ENCODE peak calls at places on chromosomes 1 and 21, in six cellular contexts. One of them, this sample, is unnamed. For H3K4me1, the result is how much of the 10 kb centered on the place peaks cover.

GRCh38 chr1:7255303-7256058 is 470.2 kb downstream of the CAMTA1 start:
- DNase-seq in CD8-positive, alpha-beta memory T cell: no peak
- DNase-seq in fibroblast of lung: peak
- DNase-seq in upper lobe of right lung: no peak
- DNase-seq in HAP-1: no peak
- DNase-seq in uterus: no peak
- DNase-seq in this sample: no peak

GRCh38 chr1:109761227-109762038 is 2.3 kb downstream of the EPS8L3 start:
- DNase-seq in CD8-positive, alpha-beta memory T cell: peak
- DNase-seq in fibroblast of lung: no peak
- DNase-seq in upper lobe of right lung: peak
- DNase-seq in HAP-1: no peak
- DNase-seq in uterus: peak
- DNase-seq in this sample: no peak

GRCh38 chr1:97806996-97807395 is 113.8 kb downstream of the DPYD start:
- DNase-seq in CD8-positive, alpha-beta memory T cell: no peak
- DNase-seq in fibroblast of lung: no peak
- DNase-seq in upper lobe of right lung: no peak
- DNase-seq in HAP-1: no peak
- DNase-seq in uterus: no peak
- DNase-seq in this sample: no peak

GRCh38 chr1:26822737-26823395 is 3.6 kb upstream of the ZDHHC18 start:
- DNase-seq in CD8-positive, alpha-beta memory T cell: no peak
- DNase-seq in fibroblast of lung: no peak
- DNase-seq in upper lobe of right lung: peak
- DNase-seq in HAP-1: no peak
- DNase-seq in uterus: no peak
- DNase-seq in this sample: no peak

GRCh38 chr1:228369608-228370438 is 36.8 kb downstream of the TRIM11 start:
- DNase-seq in CD8-positive, alpha-beta memory T cell: no peak
- DNase-seq in fibroblast of lung: no peak
- DNase-seq in upper lobe of right lung: peak
- DNase-seq in HAP-1: no peak
- DNase-seq in uterus: no peak
- DNase-seq in this sample: peak

GRCh38 chr1:36913523-36914060 is 120.7 kb downstream of the GRIK3 start:
- DNase-seq in CD8-positive, alpha-beta memory T cell: no peak
- DNase-seq in fibroblast of lung: no peak
- DNase-seq in upper lobe of right lung: no peak
- DNase-seq in HAP-1: no peak
- DNase-seq in uterus: no peak
- DNase-seq in this sample: no peak

GRCh38 chr1:27488523-27489138 is 1.3 kb downstream of the WASF2 start:
- DNase-seq in CD8-positive, alpha-beta memory T cell: no peak
- DNase-seq in fibroblast of lung: peak
- DNase-seq in upper lobe of right lung: no peak
- DNase-seq in HAP-1: peak
- DNase-seq in uterus: no peak
- DNase-seq in this sample: no peak

GRCh38 chr1:38685373-38685772 is 174.2 kb downstream of the RRAGC start:
- DNase-seq in CD8-positive, alpha-beta memory T cell: no peak
- DNase-seq in fibroblast of lung: no peak
- DNase-seq in upper lobe of right lung: no peak
- DNase-seq in HAP-1: no peak
- DNase-seq in uterus: no peak
- DNase-seq in this sample: no peak

GRCh38 chr1:84619383-84620093 is 45.3 kb upstream of the CTBS start:
- DNase-seq in CD8-positive, alpha-beta memory T cell: no peak
- DNase-seq in fibroblast of lung: peak
- DNase-seq in upper lobe of right lung: no peak
- DNase-seq in HAP-1: no peak
- DNase-seq in uterus: peak
- DNase-seq in this sample: no peak

GRCh38 chr1:89996415-89997110 is 1.7 kb downstream of the ZNF326 start:
- DNase-seq in CD8-positive, alpha-beta memory T cell: no peak
- DNase-seq in fibroblast of lung: no peak
- DNase-seq in upper lobe of right lung: no peak
- DNase-seq in HAP-1: no peak
- DNase-seq in uterus: no peak
- DNase-seq in this sample: no peak

GRCh38 chr1:98210064-98210463 is 289.2 kb upstream of the DPYD start:
- DNase-seq in CD8-positive, alpha-beta memory T cell: no peak
- DNase-seq in fibroblast of lung: peak
- DNase-seq in upper lobe of right lung: no peak
- DNase-seq in HAP-1: peak
- DNase-seq in uterus: no peak
- DNase-seq in this sample: no peak

GRCh38 chr1:198449281-198449680 is 91.2 kb downstream of the ATP6V1G3 start:
- DNase-seq in CD8-positive, alpha-beta memory T cell: no peak
- DNase-seq in fibroblast of lung: peak
- DNase-seq in upper lobe of right lung: no peak
- DNase-seq in HAP-1: no peak
- DNase-seq in uterus: no peak
- DNase-seq in this sample: no peak

GRCh38 chr1:203340112-203340804 is 10.7 kb downstream of the FMOD start:
- DNase-seq in CD8-positive, alpha-beta memory T cell: peak
- DNase-seq in fibroblast of lung: peak
- DNase-seq in upper lobe of right lung: peak
- DNase-seq in HAP-1: peak
- DNase-seq in uterus: peak
- DNase-seq in this sample: peak

GRCh38 chr1:204705493-204705811 is 19.9 kb upstream of the LRRN2 start:
- DNase-seq in CD8-positive, alpha-beta memory T cell: no peak
- DNase-seq in fibroblast of lung: no peak
- DNase-seq in upper lobe of right lung: no peak
- DNase-seq in HAP-1: no peak
- DNase-seq in uterus: no peak
- DNase-seq in this sample: no peak

GRCh38 chr1:52877554-52877953 is 35.0 kb downstream of the ZYG11A start:
- DNase-seq in CD8-positive, alpha-beta memory T cell: no peak
- DNase-seq in fibroblast of lung: peak
- DNase-seq in upper lobe of right lung: no peak
- DNase-seq in HAP-1: no peak
- DNase-seq in uterus: no peak
- DNase-seq in this sample: no peak

GRCh38 chr1:36108314-36108713 is 16.7 kb downstream of the COL8A2 start:
- DNase-seq in CD8-positive, alpha-beta memory T cell: no peak
- DNase-seq in fibroblast of lung: peak
- DNase-seq in upper lobe of right lung: no peak
- DNase-seq in HAP-1: no peak
- DNase-seq in uterus: no peak
- DNase-seq in this sample: no peak

GRCh38 chr1:75440274-75440673 is 170.6 kb downstream of the SLC44A5 start:
- DNase-seq in CD8-positive, alpha-beta memory T cell: no peak
- DNase-seq in fibroblast of lung: no peak
- DNase-seq in upper lobe of right lung: no peak
- DNase-seq in HAP-1: no peak
- DNase-seq in uterus: no peak
- DNase-seq in this sample: no peak

GRCh38 chr1:159055181-159055621 is 21.4 kb downstream of the AIM2 start:
- DNase-seq in CD8-positive, alpha-beta memory T cell: no peak
- DNase-seq in fibroblast of lung: no peak
- DNase-seq in upper lobe of right lung: no peak
- DNase-seq in HAP-1: no peak
- DNase-seq in uterus: no peak
- DNase-seq in this sample: no peak

GRCh38 chr1:46278807-46279206 is 24.6 kb downstream of the LRRC41 start:
- DNase-seq in CD8-positive, alpha-beta memory T cell: no peak
- DNase-seq in fibroblast of lung: peak
- DNase-seq in upper lobe of right lung: no peak
- DNase-seq in HAP-1: no peak
- DNase-seq in uterus: no peak
- DNase-seq in this sample: no peak
- H3K4me1 ChIP-seq in CD8-positive, alpha-beta memory T cell: under half
- H3K4me1 ChIP-seq in fibroblast of lung: under half
- H3K4me1 ChIP-seq in upper lobe of right lung: under half
- H3K4me1 ChIP-seq in HAP-1: under half
- H3K4me1 ChIP-seq in uterus: under half
- H3K4me1 ChIP-seq in this sample: under half

DNA sequence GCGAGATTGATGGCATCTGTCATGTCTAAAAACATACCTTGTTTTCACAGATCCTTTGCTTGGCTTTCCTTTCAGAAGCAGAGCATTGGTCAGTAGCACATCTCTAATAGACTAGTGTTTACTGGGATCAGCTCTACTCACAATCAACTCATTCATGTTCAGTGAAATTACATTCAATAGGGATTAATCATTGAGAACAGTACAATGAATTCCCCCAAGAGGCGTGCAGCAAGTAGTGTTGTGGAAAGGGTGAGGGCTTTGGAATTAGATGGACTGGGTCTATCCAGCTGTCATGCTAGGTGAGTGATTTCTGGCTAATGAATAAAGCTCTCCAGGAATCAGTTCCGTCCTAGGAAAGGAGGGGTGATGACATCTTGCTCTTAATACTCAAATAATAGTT is 155.2 kb upstream of the COA6 start:
- DNase-seq in CD8-positive, alpha-beta memory T cell: no peak
- DNase-seq in fibroblast of lung: peak
- DNase-seq in upper lobe of right lung: no peak
- DNase-seq in HAP-1: no peak
- DNase-seq in uterus: no peak
- DNase-seq in this sample: no peak
- H3K4me1 ChIP-seq in CD8-positive, alpha-beta memory T cell: under half
- H3K4me1 ChIP-seq in fibroblast of lung: under half
- H3K4me1 ChIP-seq in upper lobe of right lung: under half
- H3K4me1 ChIP-seq in HAP-1: under half
- H3K4me1 ChIP-seq in uterus: under half
- H3K4me1 ChIP-seq in this sample: under half

GRCh38 chr21:46552865-46553379 is 52.0 kb downstream of the S100B start:
- DNase-seq in CD8-positive, alpha-beta memory T cell: no peak
- DNase-seq in fibroblast of lung: no peak
- DNase-seq in upper lobe of right lung: no peak
- DNase-seq in HAP-1: no peak
- DNase-seq in uterus: no peak
- DNase-seq in this sample: no peak

GRCh38 chr21:46550511-46550941 is 54.4 kb downstream of the S100B start:
- DNase-seq in CD8-positive, alpha-beta memory T cell: peak
- DNase-seq in fibroblast of lung: no peak
- DNase-seq in upper lobe of right lung: no peak
- DNase-seq in HAP-1: no peak
- DNase-seq in uterus: no peak
- DNase-seq in this sample: no peak

GRCh38 chr21:46549650-46550049 is 55.2 kb downstream of the S100B start:
- DNase-seq in CD8-positive, alpha-beta memory T cell: no peak
- DNase-seq in fibroblast of lung: no peak
- DNase-seq in upper lobe of right lung: no peak
- DNase-seq in HAP-1: no peak
- DNase-seq in uterus: no peak
- DNase-seq in this sample: no peak

GRCh38 chr21:46552274-46552673 is 52.6 kb downstream of the S100B start:
- DNase-seq in CD8-positive, alpha-beta memory T cell: no peak
- DNase-seq in fibroblast of lung: no peak
- DNase-seq in upper lobe of right lung: no peak
- DNase-seq in HAP-1: no peak
- DNase-seq in uterus: no peak
- DNase-seq in this sample: no peak

DNA sequence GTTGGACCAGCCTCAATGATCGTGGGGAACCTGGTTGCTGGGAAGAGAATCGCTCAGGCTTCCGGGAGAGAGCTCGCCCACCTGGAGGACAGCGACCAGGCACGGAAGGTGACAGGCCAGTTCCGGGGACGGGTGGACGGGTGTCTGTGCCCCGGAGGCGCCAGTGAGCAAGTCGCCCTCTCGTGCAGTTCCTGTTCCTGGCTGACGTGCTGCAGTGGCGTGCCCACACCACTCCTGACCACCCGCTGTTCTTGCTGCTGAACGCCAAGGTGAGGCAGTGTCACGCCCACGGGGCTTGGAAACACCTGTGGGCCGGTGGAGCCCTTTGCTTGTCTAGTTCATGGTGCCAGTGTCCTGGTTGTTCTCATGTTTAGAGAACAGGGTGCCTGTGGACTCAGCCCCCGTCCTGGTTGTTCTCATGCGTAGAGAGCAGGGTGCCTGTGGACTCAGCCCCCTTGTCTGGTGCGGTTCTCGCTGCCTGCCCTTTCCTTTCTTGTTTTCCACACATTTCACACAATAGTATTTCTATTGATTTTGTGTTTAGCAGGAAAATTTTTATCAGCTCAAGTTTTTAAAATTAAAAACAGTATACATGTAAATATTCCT is 53.1 kb downstream of the S100B start:
- DNase-seq in CD8-positive, alpha-beta memory T cell: peak
- DNase-seq in fibroblast of lung: no peak
- DNase-seq in upper lobe of right lung: peak
- DNase-seq in HAP-1: no peak
- DNase-seq in uterus: no peak
- DNase-seq in this sample: peak
- H3K4me1 ChIP-seq in CD8-positive, alpha-beta memory T cell: half or more
- H3K4me1 ChIP-seq in fibroblast of lung: under half
- H3K4me1 ChIP-seq in upper lobe of right lung: under half
- H3K4me1 ChIP-seq in HAP-1: under half
- H3K4me1 ChIP-seq in uterus: under half
- H3K4me1 ChIP-seq in this sample: under half

DNA sequence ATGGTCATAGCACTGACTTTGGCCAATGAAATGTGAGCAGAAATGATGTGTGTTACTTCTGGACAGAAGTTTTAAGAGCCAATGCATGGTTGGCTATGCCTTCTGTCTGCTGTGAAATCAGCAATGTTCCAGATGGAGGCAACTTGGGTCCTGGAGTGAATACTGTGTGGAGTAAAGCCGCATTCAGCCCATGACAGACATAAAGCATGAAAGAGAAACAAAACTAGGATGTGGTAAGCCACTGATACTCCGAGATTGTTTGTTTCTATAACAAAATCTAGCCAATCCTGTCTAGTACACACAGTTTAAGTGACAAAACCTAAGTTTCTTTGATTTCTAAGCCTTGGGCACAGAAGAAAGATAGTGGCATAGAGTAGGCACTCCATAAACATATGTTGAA is 47.1 kb upstream of the ARHGAP29 start:
- DNase-seq in CD8-positive, alpha-beta memory T cell: no peak
- DNase-seq in fibroblast of lung: peak
- DNase-seq in upper lobe of right lung: no peak
- DNase-seq in HAP-1: no peak
- DNase-seq in uterus: no peak
- DNase-seq in this sample: no peak
- H3K4me1 ChIP-seq in CD8-positive, alpha-beta memory T cell: under half
- H3K4me1 ChIP-seq in fibroblast of lung: under half
- H3K4me1 ChIP-seq in upper lobe of right lung: under half
- H3K4me1 ChIP-seq in HAP-1: under half
- H3K4me1 ChIP-seq in uterus: under half
- H3K4me1 ChIP-seq in this sample: under half

GRCh38 chr1:67716800-67717199 is 31.8 kb downstream of the GADD45A start:
- DNase-seq in CD8-positive, alpha-beta memory T cell: no peak
- DNase-seq in fibroblast of lung: no peak
- DNase-seq in upper lobe of right lung: no peak
- DNase-seq in HAP-1: no peak
- DNase-seq in uterus: peak
- DNase-seq in this sample: no peak

GRCh38 chr1:67717876-67718275 is 32.9 kb downstream of the GADD45A start:
- DNase-seq in CD8-positive, alpha-beta memory T cell: no peak
- DNase-seq in fibroblast of lung: peak
- DNase-seq in upper lobe of right lung: no peak
- DNase-seq in HAP-1: no peak
- DNase-seq in uterus: no peak
- DNase-seq in this sample: no peak

GRCh38 chr1:67713071-67713806 is 28.2 kb downstream of the GADD45A start:
- DNase-seq in CD8-positive, alpha-beta memory T cell: no peak
- DNase-seq in fibroblast of lung: peak
- DNase-seq in upper lobe of right lung: no peak
- DNase-seq in HAP-1: peak
- DNase-seq in uterus: peak
- DNase-seq in this sample: no peak

GRCh38 chr1:67719329-67720196 is 34.6 kb downstream of the GADD45A start:
- DNase-seq in CD8-positive, alpha-beta memory T cell: no peak
- DNase-seq in fibroblast of lung: no peak
- DNase-seq in upper lobe of right lung: no peak
- DNase-seq in HAP-1: no peak
- DNase-seq in uterus: no peak
- DNase-seq in this sample: no peak

GRCh38 chr1:67715819-67716218 is 30.8 kb downstream of the GADD45A start:
- DNase-seq in CD8-positive, alpha-beta memory T cell: no peak
- DNase-seq in fibroblast of lung: no peak
- DNase-seq in upper lobe of right lung: no peak
- DNase-seq in HAP-1: no peak
- DNase-seq in uterus: no peak
- DNase-seq in this sample: no peak
- H3K4me1 ChIP-seq in CD8-positive, alpha-beta memory T cell: under half
- H3K4me1 ChIP-seq in fibroblast of lung: under half
- H3K4me1 ChIP-seq in upper lobe of right lung: under half
- H3K4me1 ChIP-seq in HAP-1: under half
- H3K4me1 ChIP-seq in uterus: under half
- H3K4me1 ChIP-seq in this sample: under half

This sample was measured in aorta.